ENCODE peak calls at places on chromosome 16, in nine cellular contexts. A, I, P, X, O, R, M, L and T are unnamed samples.

GRCh38 chr16:81879625-81880024 is 100.5 kb downstream of the PLCG2 start:
- DNase-seq in X (no peak), L (no peak), I (no peak), O (no peak), P (no peak), R (no peak), M (no peak), A (no peak), T (no peak)

GRCh38 chr16:54283735-54284318 is 2.8 kb downstream of the IRX3 start:
- DNase-seq in R (no peak), L (no peak), X (no peak), I (no peak), P (no peak), O (no peak), M (no peak), A (no peak), T (peak)

GRCh38 chr16:4309833-4310266 is 6.0 kb upstream of the GLIS2 start:
- DNase-seq in M (peak), R (peak), O (no peak), X (no peak), A (peak), L (no peak), I (peak), P (peak), T (peak)

GRCh38 chr16:27237229-27238015 is 31.1 kb downstream of the NSMCE1 start:
- DNase-seq in O (no peak), X (peak), R (no peak), L (no peak), I (peak), P (no peak), A (no peak), M (no peak), T (peak)

GRCh38 chr16:30787613-30788378 is 791 bp upstream of the ZNF629 start:
- DNase-seq in R (no peak), L (no peak), O (no peak), P (no peak), M (no peak), A (no peak), X (no peak), I (no peak), T (no peak)

GRCh38 chr16:7335991-7336634 is 3.5 kb downstream of the RBFOX1 start:
- DNase-seq in X (no peak), I (no peak), L (no peak), P (no peak), A (no peak), O (no peak), M (no peak), R (no peak), T (no peak)

GRCh38 chr16:88922826-88923410 is 54.1 kb downstream of the CBFA2T3 start:
- DNase-seq in L (no peak), O (no peak), I (no peak), X (no peak), A (no peak), P (no peak), M (no peak), R (no peak), T (no peak)

GRCh38 chr16:80599466-80599865 is 58.7 kb downstream of the DYNLRB2 start:
- DNase-seq in A (no peak), O (no peak), M (no peak), L (no peak), R (no peak), I (no peak), X (no peak), P (no peak), T (no peak)

GRCh38 chr16:9374076-9374475 is 282.6 kb downstream of the HAPSTR1 start:
- DNase-seq in R (no peak), I (no peak), O (no peak), M (no peak), A (no peak), X (no peak), P (no peak), L (no peak), T (no peak)

GRCh38 chr16:83995756-83996155 is 27.7 kb downstream of the NECAB2 start:
- DNase-seq in R (no peak), L (no peak), X (no peak), P (no peak), A (peak), M (peak), I (peak), O (no peak), T (no peak)

GRCh38 chr16:68378436-68379415 is 67.9 kb downstream of the PRMT7 start:
- DNase-seq in I (no peak), P (no peak), R (no peak), A (no peak), L (no peak), O (no peak), M (no peak), X (no peak), T (no peak)

GRCh38 chr16:84138824-84139627 is 6.0 kb downstream of the HSDL1 start:
- DNase-seq in P (no peak), M (no peak), I (peak), L (no peak), A (no peak), O (no peak), R (no peak), X (no peak), T (peak)

GRCh38 chr16:82049484-82049883 is 14.4 kb downstream of the HSD17B2 start:
- DNase-seq in O (no peak), R (no peak), A (no peak), X (no peak), I (no peak), L (no peak), M (no peak), P (no peak), T (no peak)

GRCh38 chr16:81651758-81652718 is 127.1 kb upstream of the PLCG2 start:
- DNase-seq in L (no peak), M (no peak), X (no peak), P (no peak), A (no peak), O (no peak), R (no peak), I (no peak), T (no peak)

GRCh38 chr16:4691666-4692412 is 1.5 kb upstream of the NUDT16L1 start:
- DNase-seq in O (no peak), A (no peak), R (no peak), P (no peak), I (peak), X (no peak), L (no peak), M (no peak), T (no peak)

DNA sequence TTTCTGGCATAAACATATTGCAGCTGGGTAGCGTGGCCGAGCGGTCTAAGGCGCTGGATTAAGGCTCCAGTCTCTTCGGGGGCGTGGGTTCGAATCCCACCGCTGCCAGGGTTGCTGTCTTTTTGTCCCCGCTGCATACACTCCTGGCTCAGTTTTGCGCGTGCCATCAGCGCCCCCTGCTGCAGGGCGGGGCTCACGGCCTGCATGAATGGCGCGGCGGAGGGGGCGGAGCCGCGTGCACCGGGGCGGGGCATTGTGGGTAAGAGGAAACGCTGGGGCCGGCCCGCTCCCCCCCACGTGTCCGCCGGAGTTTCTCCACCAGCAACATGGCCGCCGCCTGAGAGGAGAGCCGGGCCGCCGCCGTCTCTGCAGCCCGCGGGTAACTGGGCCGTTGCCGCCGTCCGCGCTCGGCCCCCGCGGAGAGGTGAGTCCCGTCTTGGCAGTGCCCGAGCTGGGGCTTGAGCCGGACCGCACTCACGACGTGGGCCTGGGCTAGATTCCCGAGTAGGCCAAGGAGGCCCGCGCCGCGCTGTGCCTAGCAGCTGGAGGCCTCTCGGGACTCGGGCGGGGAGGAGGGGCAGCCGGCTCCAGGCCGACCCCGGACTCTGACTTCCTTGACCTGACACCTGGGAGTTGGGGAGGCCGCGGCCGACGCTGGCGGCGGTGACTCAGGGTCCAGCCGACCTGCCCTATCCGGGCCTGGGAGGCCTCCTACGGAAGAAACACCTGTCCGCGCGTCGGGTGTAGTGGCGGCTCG is at the start of gene POLR3E:
- DNase-seq in X (peak), P (peak), A (peak), O (peak), R (peak), M (peak), L (peak), I (peak), T (peak)
- TF ChIP-seq CTCF in X (peak), P (peak), A (peak), O (peak), R (peak), M (peak), L (peak), I (peak), T (peak)

DNA sequence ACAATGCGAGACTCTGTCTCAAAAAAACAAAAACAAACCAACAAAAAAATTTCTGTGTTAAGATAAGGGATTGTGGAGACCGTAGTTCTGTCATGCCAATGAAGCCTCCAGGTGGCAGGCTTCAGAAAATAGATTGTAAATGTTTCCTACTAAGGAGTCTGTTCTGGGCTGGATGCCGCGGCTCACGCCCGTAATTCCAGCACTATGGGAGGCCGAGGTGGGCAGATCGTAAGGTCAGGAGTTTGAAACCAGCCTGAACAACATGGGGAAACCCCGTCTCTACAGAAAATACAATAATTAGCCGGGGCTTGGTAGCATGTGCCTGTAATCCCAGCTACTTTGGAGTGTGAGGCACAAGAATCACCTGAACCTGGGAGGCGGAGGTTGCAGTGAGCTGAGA is 4.4 kb upstream of the SNX29 start:
- DNase-seq in I (no peak), O (no peak), R (no peak), P (peak), X (no peak), L (no peak), M (no peak), A (peak), T (no peak)
- TF ChIP-seq CTCF in I (no peak), O (no peak), R (no peak), P (peak), X (no peak), L (no peak), M (peak), A (no peak), T (peak)

DNA sequence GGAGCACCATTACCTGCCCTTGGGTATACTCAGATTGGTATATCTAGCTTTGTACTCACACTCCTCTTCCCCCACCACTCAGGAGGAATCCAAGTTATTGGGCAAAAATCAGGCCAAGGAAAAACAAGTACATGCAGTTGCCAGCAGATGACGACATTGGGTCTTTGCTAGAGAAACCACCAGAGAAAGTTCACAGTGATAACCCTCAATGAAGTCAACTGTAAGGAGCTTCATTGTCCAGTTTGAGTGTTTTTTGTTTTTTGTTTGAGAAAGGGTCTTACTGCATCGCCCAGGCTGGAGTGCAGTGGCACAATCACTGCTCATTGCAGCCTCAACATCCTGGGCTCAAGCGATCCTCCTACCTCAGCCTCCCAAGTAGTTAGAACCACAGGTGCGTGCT is 34.6 kb upstream of the TOX3 start:
- DNase-seq in R (no peak), L (no peak), M (no peak), O (no peak), I (no peak), X (no peak), A (no peak), P (peak), T (no peak)
- TF ChIP-seq CTCF in R (no peak), L (no peak), M (no peak), O (peak), I (no peak), X (no peak), A (no peak), P (no peak), T (peak)

GRCh38 chr16:1330260-1330914 is 3.1 kb upstream of the BAIAP3 start:
- DNase-seq in X (no peak), O (no peak), I (no peak), L (no peak), A (no peak), P (peak), R (no peak), M (no peak), T (no peak)
- TF ChIP-seq CTCF in X (peak), O (peak), I (peak), L (peak), A (peak), P (peak), R (peak), M (peak), T (peak)

GRCh38 chr16:85755929-85756768 is 5.3 kb upstream of the C16orf74 start:
- DNase-seq in X (no peak), I (peak), A (no peak), R (no peak), P (no peak), O (no peak), L (no peak), M (no peak), T (peak)
- TF ChIP-seq CTCF in X (no peak), I (no peak), A (no peak), R (no peak), P (no peak), O (no peak), L (no peak), M (no peak), T (no peak)

GRCh38 chr16:78474762-78475161 is 375.3 kb downstream of the WWOX start:
- DNase-seq in O (no peak), R (no peak), M (no peak), X (no peak), I (no peak), P (no peak), A (no peak), L (no peak), T (peak)

GRCh38 chr16:78483124-78483992 is 383.9 kb downstream of the WWOX start:
- DNase-seq in X (no peak), O (no peak), I (no peak), P (no peak), L (no peak), A (no peak), M (no peak), R (no peak), T (no peak)

GRCh38 chr16:78479723-78480122 is 380.3 kb downstream of the WWOX start:
- DNase-seq in M (no peak), L (no peak), P (no peak), O (no peak), R (no peak), I (no peak), A (no peak), X (no peak), T (no peak)

GRCh38 chr16:78480588-78480987 is 381.1 kb downstream of the WWOX start:
- DNase-seq in R (no peak), X (no peak), I (no peak), M (no peak), P (no peak), O (no peak), L (no peak), A (no peak), T (no peak)

DNA sequence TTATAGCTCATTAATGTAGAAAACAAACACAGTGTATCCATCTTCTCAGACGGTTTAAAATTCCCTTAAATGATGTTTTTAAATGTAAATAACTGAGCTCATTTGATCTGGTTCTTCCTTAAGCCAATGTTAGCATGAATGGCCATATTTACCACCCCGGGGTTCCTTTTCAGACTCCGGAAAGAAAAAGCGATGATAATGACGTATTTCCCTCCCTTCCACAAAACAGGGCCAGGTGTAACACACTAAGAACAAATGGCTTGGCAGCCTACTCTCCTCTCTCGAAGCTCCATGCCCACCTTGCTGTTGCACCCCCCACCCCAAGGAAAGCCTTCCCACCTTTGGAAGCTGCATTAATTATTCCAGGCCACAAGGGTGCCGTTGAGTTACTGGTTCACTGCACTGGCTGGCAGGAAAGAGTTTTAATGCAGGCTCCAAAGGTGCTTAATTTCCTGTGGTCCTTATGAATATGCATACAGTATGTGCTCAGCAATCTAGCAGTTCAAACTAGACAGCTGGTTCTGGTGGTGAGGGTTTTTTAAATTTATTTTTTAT is 378.9 kb downstream of the WWOX start:
- DNase-seq in P (peak), X (peak), I (no peak), O (no peak), L (no peak), M (no peak), R (no peak), A (no peak), T (no peak)
- TF ChIP-seq CTCF in P (peak), X (peak), I (no peak), O (no peak), L (no peak), M (peak), R (no peak), A (no peak), T (no peak)

GRCh38 chr16:86879268-86879667 is 300.9 kb downstream of the FOXL1 start:
- DNase-seq in R (no peak), M (no peak), P (no peak), L (no peak), A (no peak), X (no peak), O (no peak), I (no peak), T (no peak)

GRCh38 chr16:86878290-86879160 is 300.2 kb downstream of the FOXL1 start:
- DNase-seq in X (no peak), O (no peak), M (no peak), A (no peak), L (no peak), P (no peak), I (no peak), R (no peak), T (no peak)

GRCh38 chr16:86877108-86877507 is 298.8 kb downstream of the FOXL1 start:
- DNase-seq in I (no peak), P (no peak), R (no peak), M (no peak), O (no peak), L (no peak), X (no peak), A (no peak), T (no peak)

GRCh38 chr16:86876499-86876898 is 298.1 kb downstream of the FOXL1 start:
- DNase-seq in O (no peak), A (no peak), P (no peak), X (no peak), L (no peak), I (no peak), R (no peak), M (no peak), T (no peak)

DNA sequence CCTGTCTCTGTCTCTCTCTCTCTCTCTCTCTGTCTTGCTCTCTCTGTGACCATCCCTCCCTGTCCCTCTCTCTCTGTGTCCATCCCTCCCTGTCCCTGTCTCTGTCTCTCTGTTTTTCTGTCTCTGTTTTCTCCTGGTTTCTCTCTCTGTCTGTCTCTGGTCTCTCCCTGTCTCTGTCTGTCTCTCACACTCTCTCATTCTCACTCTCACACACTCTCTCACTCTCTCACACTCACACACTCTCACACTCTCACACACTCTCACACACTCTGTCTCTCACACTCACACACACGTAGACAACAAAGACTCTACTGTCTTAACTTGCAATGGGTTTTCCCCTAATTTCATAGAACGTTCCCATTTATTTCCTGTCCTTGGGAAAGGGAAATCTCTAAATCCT is 299.5 kb downstream of the FOXL1 start:
- DNase-seq in L (no peak), R (no peak), A (no peak), M (no peak), P (no peak), O (no peak), X (no peak), I (no peak), T (no peak)
- TF ChIP-seq CTCF in L (no peak), R (no peak), A (no peak), M (no peak), P (no peak), O (no peak), X (no peak), I (no peak), T (no peak)

GRCh38 chr16:18783430-18784341 is 6.4 kb downstream of the RPS15A start:
- DNase-seq in I (no peak), O (no peak), M (no peak), R (no peak), L (no peak), P (no peak), X (no peak), A (no peak), T (no peak)
- TF ChIP-seq CTCF in I (no peak), O (no peak), M (no peak), R (no peak), L (no peak), P (no peak), X (no peak), A (no peak), T (no peak)

DNA sequence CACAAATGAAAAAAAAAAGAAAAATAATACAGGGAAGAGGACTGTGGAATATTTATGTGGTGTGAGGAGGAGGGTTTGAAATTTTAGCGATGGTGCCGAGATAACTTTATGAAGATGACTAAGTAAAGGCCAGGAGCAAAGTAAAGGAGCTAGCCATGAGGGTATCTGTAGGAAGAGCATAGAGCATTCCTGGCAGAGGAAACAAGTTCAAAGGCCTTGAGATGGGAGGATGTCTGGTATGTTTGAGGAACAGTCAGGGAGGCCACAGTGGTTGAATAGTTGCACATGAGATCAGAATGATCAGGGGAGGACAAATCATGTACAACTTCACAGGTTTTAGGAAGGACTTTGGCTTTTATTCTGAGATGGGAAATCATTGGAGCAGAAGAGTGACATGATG is 4.2 kb downstream of the CYB5B start:
- DNase-seq in P (no peak), O (no peak), L (no peak), I (no peak), M (no peak), A (no peak), X (no peak), R (no peak), T (no peak)
- TF ChIP-seq CTCF in P (no peak), O (no peak), L (no peak), I (no peak), M (no peak), A (no peak), X (no peak), R (no peak), T (no peak)

DNA sequence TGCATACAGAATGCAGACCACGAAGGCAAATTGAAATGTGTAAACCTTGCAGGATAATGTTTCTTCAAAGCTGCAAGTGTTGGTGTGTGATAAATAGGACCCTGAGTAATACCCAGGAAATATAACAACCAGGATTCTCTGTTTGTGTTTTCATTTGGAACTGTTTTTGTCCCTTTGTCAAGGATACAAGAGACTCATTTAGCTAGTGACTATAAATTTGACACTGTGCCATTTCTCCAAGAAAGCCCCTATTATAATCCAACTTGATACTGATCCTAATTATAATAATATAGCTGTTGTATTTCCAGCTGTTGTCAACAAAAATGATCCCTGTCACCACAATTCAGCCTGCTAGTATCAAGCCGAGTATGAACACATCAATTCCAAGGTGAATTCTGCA is 173.5 kb downstream of the CDH8 start:
- DNase-seq in X (no peak), R (no peak), M (no peak), P (no peak), A (no peak), O (no peak), L (no peak), I (no peak), T (no peak)
- TF ChIP-seq CTCF in X (no peak), R (no peak), M (no peak), P (no peak), A (no peak), O (no peak), L (no peak), I (no peak), T (no peak)